ENCODE peak calls at places on chromosomes 5 and 9, in five cellular contexts. S is psoas muscle, Q is T follicular helper cell, U is sigmoid colon, E is Right ventricle myocardium superior. K is an unnamed sample.

GRCh38 chr5:79613571-79613970 is 1.3 kb downstream of the TENT2 start:
- DNase-seq in Q (no peak), S (no peak), U (no peak), E (no peak), K (no peak)

GRCh38 chr5:142883025-142883424 is 112.8 kb downstream of the ARHGAP26 start:
- DNase-seq in Q (no peak), U (no peak), S (peak; percentile 35), E (no peak), K (no peak)

GRCh38 chr5:122156724-122157325 is 27.5 kb downstream of the ZNF474 start:
- DNase-seq in Q (no peak), S (no peak), E (no peak), U (no peak), K (no peak)

GRCh38 chr5:82176115-82176514 is 102.0 kb downstream of the RPS23 start:
- DNase-seq in U (no peak), S (no peak), E (no peak), Q (no peak), K (no peak)

GRCh38 chr5:165360366-165361142 is 1855.1 kb downstream of the MAT2B start:
- DNase-seq in S (no peak), Q (no peak), U (no peak), E (no peak), K (no peak)

GRCh38 chr5:171261361-171261760 is 47.7 kb upstream of the TLX3 start:
- DNase-seq in Q (no peak), S (no peak), E (no peak), U (no peak), K (no peak)

GRCh38 chr5:181203842-181204560 is 995 bp downstream of the TRIM7 start:
- DNase-seq in U (peak; percentile 66), E (peak; percentile 58), S (no peak), Q (no peak), K (no peak)

GRCh38 chr9:134637696-134638502 is 3.7 kb upstream of the COL5A1 start:
- DNase-seq in S (no peak), E (peak; percentile 34), Q (no peak), U (peak; percentile 47), K (no peak)

GRCh38 chr5:135173662-135174290 is 139.7 kb upstream of the PITX1 start:
- DNase-seq in E (no peak), Q (no peak), S (no peak), U (no peak), K (no peak)

GRCh38 chr9:104069288-104069687 is 24.8 kb upstream of the SMC2 start:
- DNase-seq in U (no peak), E (no peak), S (no peak), Q (no peak), K (no peak)

GRCh38 chr9:87250205-87250604 is 247.5 kb upstream of the DAPK1 start:
- DNase-seq in U (no peak), S (no peak), Q (no peak), E (no peak), K (no peak)

GRCh38 chr9:76537150-76537646 is 78.2 kb downstream of the GCNT1 start:
- DNase-seq in S (no peak), U (no peak), Q (no peak), E (peak; percentile 58), K (no peak)

GRCh38 chr5:177478711-177479646 is 5.5 kb upstream of the DBN1 start:
- DNase-seq in E (peak; percentile 94), S (peak; percentile 86), Q (no peak), U (peak; percentile 97), K (no peak)

GRCh38 chr5:56123531-56124243 is 109.4 kb downstream of the ANKRD55 start:
- DNase-seq in U (peak; percentile 73), E (peak; percentile 68), Q (no peak), S (peak; percentile 46), K (no peak)

GRCh38 chr5:31583129-31583528 is 51.0 kb downstream of the C5orf22 start:
- DNase-seq in Q (no peak), S (no peak), E (no peak), U (no peak), K (no peak)

GRCh38 chr9:86126998-86127972 is 27.9 kb upstream of the GOLM1 start:
- DNase-seq in Q (no peak), E (no peak), S (peak; percentile 58), U (no peak), K (no peak)

GRCh38 chr5:1821862-1822261 is 20.7 kb downstream of the NDUFS6 start:
- DNase-seq in E (no peak), U (peak; percentile 38), S (no peak), Q (no peak), K (peak; percentile 30)

GRCh38 chr5:143397302-143398052 is 6.0 kb downstream of the NR3C1 start:
- DNase-seq in Q (no peak), E (no peak), U (no peak), S (no peak), K (no peak)

GRCh38 chr9:76610009-76610352 is 151.0 kb downstream of the GCNT1 start:
- DNase-seq in E (peak; percentile 88), U (peak; percentile 91), Q (no peak), S (peak; percentile 82), K (no peak)

GRCh38 chr5:158546748-158547147 is 553.0 kb downstream of the EBF1 start:
- DNase-seq in S (peak; percentile 26), Q (no peak), E (no peak), U (no peak), K (no peak)

GRCh38 chr9:21070171-21070571 is 7.6 kb downstream of the IFNB1 start:
- DNase-seq in U (peak; percentile 80), Q (no peak), S (peak; percentile 19), E (peak; percentile 41), K (no peak)

GRCh38 chr9:131436386-131436785 is 42.5 kb downstream of the PRRC2B start:
- DNase-seq in U (peak; percentile 60), E (peak; percentile 71), S (no peak), Q (no peak), K (peak; percentile 77)

GRCh38 chr9:34520505-34521385 is 2.0 kb downstream of the ENHO start:
- DNase-seq in E (no peak), U (peak; percentile 41), Q (no peak), S (no peak), K (peak; percentile 67)

GRCh38 chr5:39476466-39477215 is 51.9 kb upstream of the DAB2 start:
- DNase-seq in Q (no peak), U (no peak), E (no peak), S (no peak), K (no peak)

GRCh38 chr5:140553657-140554056 is 3.6 kb downstream of the SRA1 start:
- DNase-seq in E (no peak), Q (no peak), S (no peak), U (no peak), K (no peak)